ENCODE peak calls at places on chromosomes 1 and 21, in eight cellular contexts. R, H, U, J, G, S, C and Q are unnamed samples.

GRCh38 chr1:31987231-31987630 is 26.4 kb upstream of the KHDRBS1 start:
- DNase-seq in R (no peak), H (no peak), U (no peak), J (no peak), G (no peak), S (peak), C (no peak), Q (no peak)

GRCh38 chr1:234600418-234601216 is 9.4 kb downstream of the IRF2BP2 start:
- DNase-seq in R (peak), H (peak), U (no peak), J (no peak), G (peak), S (no peak), C (no peak), Q (peak)

GRCh38 chr1:43705982-43706597 is 1.2 kb upstream of the ST3GAL3 start:
- DNase-seq in R (no peak), H (no peak), U (no peak), J (no peak), G (no peak), S (no peak), C (no peak), Q (no peak)

GRCh38 chr1:11746795-11747487 is 11.0 kb downstream of the AGTRAP start:
- DNase-seq in R (no peak), H (no peak), U (no peak), J (no peak), G (peak), S (no peak), C (no peak), Q (no peak)

GRCh38 chr21:29145354-29145782 is 14.9 kb downstream of the MAP3K7CL start:
- DNase-seq in R (peak), H (no peak), U (no peak), J (no peak), G (peak), S (no peak), C (no peak), Q (no peak)

GRCh38 chr1:211589782-211590721 is 11.1 kb upstream of the SLC30A1 start:
- DNase-seq in R (peak), H (no peak), U (no peak), J (no peak), G (no peak), S (no peak), C (no peak), Q (no peak)

GRCh38 chr21:46160563-46161179 is 5.3 kb upstream of the FTCD start:
- DNase-seq in R (no peak), H (no peak), U (no peak), J (no peak), G (no peak), S (no peak), C (no peak), Q (no peak)

GRCh38 chr1:182707116-182707515 is 22.7 kb upstream of the RGS8 start:
- DNase-seq in R (peak), H (no peak), U (no peak), J (no peak), G (no peak), S (no peak), C (no peak), Q (no peak)

GRCh38 chr1:31805318-31805717 is 10.5 kb downstream of the SPOCD1 start:
- DNase-seq in R (no peak), H (no peak), U (no peak), J (no peak), G (no peak), S (no peak), C (no peak), Q (no peak)

GRCh38 chr1:204080163-204080903 is 7.4 kb downstream of the SOX13 start:
- DNase-seq in R (peak), H (peak), U (no peak), J (no peak), G (peak), S (no peak), C (no peak), Q (no peak)

GRCh38 chr1:6497215-6497866 is 5.9 kb upstream of the PLEKHG5 start:
- DNase-seq in R (peak), H (peak), U (peak), J (no peak), G (no peak), S (peak), C (no peak), Q (no peak)

GRCh38 chr1:29249170-29249691 is 12.9 kb downstream of the PTPRU start:
- DNase-seq in R (no peak), H (no peak), U (no peak), J (no peak), G (no peak), S (no peak), C (no peak), Q (no peak)

GRCh38 chr1:58802640-58803476 is 19.0 kb upstream of the JUN start:
- DNase-seq in R (no peak), H (peak), U (no peak), J (no peak), G (no peak), S (no peak), C (no peak), Q (no peak)